ENCODE peak calls at places on chromosomes 13 and 19, in six cellular contexts. One of them, this sample, is unnamed.

GRCh38 chr19:8310342-8311055 is 2.3 kb upstream of the CD320 start:
- DNase-seq in CD8-positive, alpha-beta T cell: no peak
- DNase-seq in effector memory CD4-positive, alpha-beta T cell: no peak
- DNase-seq in ovary: peak; percentile 10
- DNase-seq in mammary epithelial cell: no peak
- DNase-seq in H1: peak; percentile 33
- DNase-seq in this sample: peak; percentile 22

GRCh38 chr19:18284710-18285430 is 3.4 kb upstream of the JUND start:
- DNase-seq in CD8-positive, alpha-beta T cell: no peak
- DNase-seq in effector memory CD4-positive, alpha-beta T cell: no peak
- DNase-seq in ovary: no peak
- DNase-seq in mammary epithelial cell: no peak
- DNase-seq in H1: no peak
- DNase-seq in this sample: no peak

GRCh38 chr13:31733066-31733465 is 6.3 kb upstream of the RXFP2 start:
- DNase-seq in CD8-positive, alpha-beta T cell: no peak
- DNase-seq in effector memory CD4-positive, alpha-beta T cell: no peak
- DNase-seq in ovary: no peak
- DNase-seq in mammary epithelial cell: no peak
- DNase-seq in H1: no peak
- DNase-seq in this sample: no peak

GRCh38 chr19:11452814-11453335 is 17.4 kb downstream of the PRKCSH start:
- DNase-seq in CD8-positive, alpha-beta T cell: no peak
- DNase-seq in effector memory CD4-positive, alpha-beta T cell: no peak
- DNase-seq in ovary: no peak
- DNase-seq in mammary epithelial cell: no peak
- DNase-seq in H1: no peak
- DNase-seq in this sample: no peak

GRCh38 chr13:110680852-110681251 is 25.1 kb downstream of the CARS2 start:
- DNase-seq in CD8-positive, alpha-beta T cell: no peak
- DNase-seq in effector memory CD4-positive, alpha-beta T cell: no peak
- DNase-seq in ovary: no peak
- DNase-seq in mammary epithelial cell: no peak
- DNase-seq in H1: peak; percentile 64
- DNase-seq in this sample: no peak

GRCh38 chr19:13918726-13919411 is 12.9 kb downstream of the CC2D1A start:
- DNase-seq in CD8-positive, alpha-beta T cell: no peak
- DNase-seq in effector memory CD4-positive, alpha-beta T cell: no peak
- DNase-seq in ovary: no peak
- DNase-seq in mammary epithelial cell: no peak
- DNase-seq in H1: peak; percentile 64
- DNase-seq in this sample: no peak

GRCh38 chr19:46009530-46010510 is 13.0 kb downstream of the PGLYRP1 start:
- DNase-seq in CD8-positive, alpha-beta T cell: peak; percentile 75
- DNase-seq in effector memory CD4-positive, alpha-beta T cell: peak; percentile 32
- DNase-seq in ovary: peak; percentile 61
- DNase-seq in mammary epithelial cell: peak; percentile 55
- DNase-seq in H1: peak; percentile 95
- DNase-seq in this sample: peak; percentile 78

GRCh38 chr13:74107598-74107997 is 26.6 kb downstream of the KLF12 start:
- DNase-seq in CD8-positive, alpha-beta T cell: no peak
- DNase-seq in effector memory CD4-positive, alpha-beta T cell: no peak
- DNase-seq in ovary: no peak
- DNase-seq in mammary epithelial cell: no peak
- DNase-seq in H1: no peak
- DNase-seq in this sample: no peak

GRCh38 chr13:95723428-95723827 is 46.5 kb downstream of the DNAJC3 start:
- DNase-seq in CD8-positive, alpha-beta T cell: no peak
- DNase-seq in effector memory CD4-positive, alpha-beta T cell: no peak
- DNase-seq in ovary: no peak
- DNase-seq in mammary epithelial cell: no peak
- DNase-seq in H1: no peak
- DNase-seq in this sample: no peak

GRCh38 chr19:30111456-30111855 is 169.4 kb downstream of the URI1 start:
- DNase-seq in CD8-positive, alpha-beta T cell: no peak
- DNase-seq in effector memory CD4-positive, alpha-beta T cell: no peak
- DNase-seq in ovary: no peak
- DNase-seq in mammary epithelial cell: no peak
- DNase-seq in H1: no peak
- DNase-seq in this sample: no peak

GRCh38 chr19:17616961-17617806 is 61.7 kb downstream of the COLGALT1 start:
- DNase-seq in CD8-positive, alpha-beta T cell: no peak
- DNase-seq in effector memory CD4-positive, alpha-beta T cell: no peak
- DNase-seq in ovary: no peak
- DNase-seq in mammary epithelial cell: peak; percentile 51
- DNase-seq in H1: peak; percentile 82
- DNase-seq in this sample: no peak

GRCh38 chr13:32281083-32281482 is 34.1 kb downstream of the ZAR1L start:
- DNase-seq in CD8-positive, alpha-beta T cell: no peak
- DNase-seq in effector memory CD4-positive, alpha-beta T cell: no peak
- DNase-seq in ovary: no peak
- DNase-seq in mammary epithelial cell: no peak
- DNase-seq in H1: no peak
- DNase-seq in this sample: no peak

GRCh38 chr19:13169769-13170168 is 19.6 kb downstream of the IER2 start:
- DNase-seq in CD8-positive, alpha-beta T cell: no peak
- DNase-seq in effector memory CD4-positive, alpha-beta T cell: no peak
- DNase-seq in ovary: no peak
- DNase-seq in mammary epithelial cell: peak; percentile 89
- DNase-seq in H1: no peak
- DNase-seq in this sample: peak; percentile 43

GRCh38 chr13:112859817-112860190 is 109.2 kb upstream of the MCF2L start:
- DNase-seq in CD8-positive, alpha-beta T cell: no peak
- DNase-seq in effector memory CD4-positive, alpha-beta T cell: no peak
- DNase-seq in ovary: no peak
- DNase-seq in mammary epithelial cell: no peak
- DNase-seq in H1: no peak
- DNase-seq in this sample: no peak

GRCh38 chr13:99310382-99311031 is 3.3 kb upstream of the GPR183 start:
- DNase-seq in CD8-positive, alpha-beta T cell: no peak
- DNase-seq in effector memory CD4-positive, alpha-beta T cell: no peak
- DNase-seq in ovary: no peak
- DNase-seq in mammary epithelial cell: no peak
- DNase-seq in H1: no peak
- DNase-seq in this sample: no peak

GRCh38 chr13:94121686-94122085 is 357.8 kb downstream of the DCT start:
- DNase-seq in CD8-positive, alpha-beta T cell: no peak
- DNase-seq in effector memory CD4-positive, alpha-beta T cell: no peak
- DNase-seq in ovary: no peak
- DNase-seq in mammary epithelial cell: peak; percentile 17
- DNase-seq in H1: no peak
- DNase-seq in this sample: no peak

GRCh38 chr19:58001895-58002369 is 688 bp downstream of the ZNF606 start:
- DNase-seq in CD8-positive, alpha-beta T cell: peak; percentile 30
- DNase-seq in effector memory CD4-positive, alpha-beta T cell: no peak
- DNase-seq in ovary: no peak
- DNase-seq in mammary epithelial cell: no peak
- DNase-seq in H1: no peak
- DNase-seq in this sample: no peak

GRCh38 chr13:107642841-107643240 is 572.5 kb downstream of the LIG4 start:
- DNase-seq in CD8-positive, alpha-beta T cell: no peak
- DNase-seq in effector memory CD4-positive, alpha-beta T cell: no peak
- DNase-seq in ovary: no peak
- DNase-seq in mammary epithelial cell: no peak
- DNase-seq in H1: no peak
- DNase-seq in this sample: no peak

GRCh38 chr19:12365094-12365371 is 450 bp downstream of the ZNF442 start:
- DNase-seq in CD8-positive, alpha-beta T cell: peak; percentile 9
- DNase-seq in effector memory CD4-positive, alpha-beta T cell: no peak
- DNase-seq in ovary: no peak
- DNase-seq in mammary epithelial cell: peak; percentile 30
- DNase-seq in H1: no peak
- DNase-seq in this sample: no peak

GRCh38 chr13:45674908-45675307 is 27.2 kb upstream of the CBY2 start:
- DNase-seq in CD8-positive, alpha-beta T cell: no peak
- DNase-seq in effector memory CD4-positive, alpha-beta T cell: no peak
- DNase-seq in ovary: no peak
- DNase-seq in mammary epithelial cell: peak; percentile 75
- DNase-seq in H1: no peak
- DNase-seq in this sample: no peak

GRCh38 chr19:39408392-39409206 is 2.0 kb downstream of the ZFP36 start:
- DNase-seq in CD8-positive, alpha-beta T cell: peak; percentile 51
- DNase-seq in effector memory CD4-positive, alpha-beta T cell: no peak
- DNase-seq in ovary: peak; percentile 72
- DNase-seq in mammary epithelial cell: peak; percentile 61
- DNase-seq in H1: peak; percentile 49
- DNase-seq in this sample: no peak

GRCh38 chr13:79637086-79637763 is 156.3 kb downstream of the NDFIP2 start:
- DNase-seq in CD8-positive, alpha-beta T cell: no peak
- DNase-seq in effector memory CD4-positive, alpha-beta T cell: no peak
- DNase-seq in ovary: peak; percentile 35
- DNase-seq in mammary epithelial cell: no peak
- DNase-seq in H1: no peak
- DNase-seq in this sample: peak; percentile 82

GRCh38 chr13:63901630-63902029 is 2486.0 kb upstream of the PCDH20 start:
- DNase-seq in CD8-positive, alpha-beta T cell: no peak
- DNase-seq in effector memory CD4-positive, alpha-beta T cell: no peak
- DNase-seq in ovary: no peak
- DNase-seq in mammary epithelial cell: no peak
- DNase-seq in H1: no peak
- DNase-seq in this sample: no peak

GRCh38 chr19:36331353-36332228 is 47.4 kb downstream of the ZFP14 start:
- DNase-seq in CD8-positive, alpha-beta T cell: peak; percentile 31
- DNase-seq in effector memory CD4-positive, alpha-beta T cell: peak; percentile 21
- DNase-seq in ovary: peak; percentile 89
- DNase-seq in mammary epithelial cell: peak; percentile 91
- DNase-seq in H1: peak; percentile 94
- DNase-seq in this sample: peak; percentile 85

GRCh38 chr13:104769520-104769919 is 1703.3 kb upstream of the SLC10A2 start:
- DNase-seq in CD8-positive, alpha-beta T cell: no peak
- DNase-seq in effector memory CD4-positive, alpha-beta T cell: no peak
- DNase-seq in ovary: no peak
- DNase-seq in mammary epithelial cell: no peak
- DNase-seq in H1: no peak
- DNase-seq in this sample: no peak

DNA sequence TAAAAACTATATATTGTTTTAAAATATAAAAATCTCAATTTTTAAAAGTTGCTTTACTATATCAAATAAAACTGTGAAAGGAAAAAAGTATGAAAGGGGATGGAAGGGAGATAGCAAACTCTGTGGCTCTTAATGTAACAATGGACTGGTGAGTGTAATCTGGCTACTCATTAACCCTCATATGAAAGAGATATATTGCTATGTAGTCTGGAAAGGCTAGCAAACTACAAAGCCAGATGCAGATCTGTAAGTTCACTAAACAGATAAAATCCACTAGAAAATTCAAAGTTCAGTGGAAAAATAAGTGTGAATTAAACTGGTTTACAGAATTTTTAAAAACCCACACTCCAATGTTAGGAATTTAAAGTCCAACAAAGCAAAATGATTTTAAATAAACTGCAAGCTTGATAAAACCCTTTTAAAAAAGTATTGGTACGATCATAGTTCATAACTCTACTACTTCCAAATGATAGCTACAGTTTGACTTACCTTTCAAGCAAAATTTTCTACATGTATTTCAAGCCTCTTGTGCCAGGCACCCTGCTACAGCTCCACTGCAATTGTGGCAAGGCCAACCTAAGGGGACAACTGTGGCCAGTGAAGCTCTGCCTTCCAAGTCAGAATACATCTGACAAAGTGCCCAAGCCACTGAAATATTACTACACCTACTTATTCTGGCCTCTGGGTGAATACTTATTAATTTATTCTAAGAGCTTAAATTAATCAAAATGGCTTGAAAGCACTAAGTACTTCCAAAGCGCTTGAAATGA is 647 bp upstream of the ELF1 start:
- DNase-seq in CD8-positive, alpha-beta T cell: no peak
- DNase-seq in effector memory CD4-positive, alpha-beta T cell: no peak
- DNase-seq in ovary: no peak
- DNase-seq in mammary epithelial cell: no peak
- DNase-seq in H1: no peak
- DNase-seq in this sample: no peak
- H3K4me3 ChIP-seq in CD8-positive, alpha-beta T cell: no peak overlapping the region
- H3K4me3 ChIP-seq in effector memory CD4-positive, alpha-beta T cell: no peak overlapping the region
- H3K4me3 ChIP-seq in ovary: no peak overlapping the region
- H3K4me3 ChIP-seq in mammary epithelial cell: no peak overlapping the region
- H3K4me3 ChIP-seq in H1: no peak overlapping the region
- H3K4me3 ChIP-seq in this sample: no peak overlapping the region

GRCh38 chr19:15591796-15592195 is 23.2 kb upstream of the CYP4F8 start:
- DNase-seq in CD8-positive, alpha-beta T cell: no peak
- DNase-seq in effector memory CD4-positive, alpha-beta T cell: no peak
- DNase-seq in ovary: no peak
- DNase-seq in mammary epithelial cell: no peak
- DNase-seq in H1: no peak
- DNase-seq in this sample: no peak
- H3K4me1 ChIP-seq in CD8-positive, alpha-beta T cell: no peaks in the 10 kb centered on the region
- H3K4me1 ChIP-seq in effector memory CD4-positive, alpha-beta T cell: no peaks in the 10 kb centered on the region
- H3K4me1 ChIP-seq in ovary: no peaks in the 10 kb centered on the region
- H3K4me1 ChIP-seq in mammary epithelial cell: peaks cover 8% of the 10 kb centered on the region
- H3K4me1 ChIP-seq in H1: no peaks in the 10 kb centered on the region
- H3K4me1 ChIP-seq in this sample: no peaks in the 10 kb centered on the region

GRCh38 chr19:2149980-2150793 is 1.2 kb downstream of the AP3D1 start:
- DNase-seq in CD8-positive, alpha-beta T cell: no peak
- DNase-seq in effector memory CD4-positive, alpha-beta T cell: no peak
- DNase-seq in ovary: no peak
- DNase-seq in mammary epithelial cell: peak; percentile 41
- DNase-seq in H1: no peak
- DNase-seq in this sample: no peak

GRCh38 chr19:2150794-2151338 is 500 bp downstream of the AP3D1 start:
- DNase-seq in CD8-positive, alpha-beta T cell: peak; percentile 20
- DNase-seq in effector memory CD4-positive, alpha-beta T cell: no peak
- DNase-seq in ovary: peak; percentile 38
- DNase-seq in mammary epithelial cell: peak; percentile 14
- DNase-seq in H1: peak; percentile 69
- DNase-seq in this sample: peak; percentile 73

GRCh38 chr19:2151339-2152229 is at the start of gene AP3D1:
- DNase-seq in CD8-positive, alpha-beta T cell: peak; percentile 100
- DNase-seq in effector memory CD4-positive, alpha-beta T cell: peak; percentile 100
- DNase-seq in ovary: peak; percentile 100
- DNase-seq in mammary epithelial cell: peak; percentile 100
- DNase-seq in H1: peak; percentile 99
- DNase-seq in this sample: peak; percentile 100

GRCh38 chr19:2157452-2157851 is 6.1 kb upstream of the AP3D1 start:
- DNase-seq in CD8-positive, alpha-beta T cell: no peak
- DNase-seq in effector memory CD4-positive, alpha-beta T cell: no peak
- DNase-seq in ovary: no peak
- DNase-seq in mammary epithelial cell: no peak
- DNase-seq in H1: no peak
- DNase-seq in this sample: no peak

DNA sequence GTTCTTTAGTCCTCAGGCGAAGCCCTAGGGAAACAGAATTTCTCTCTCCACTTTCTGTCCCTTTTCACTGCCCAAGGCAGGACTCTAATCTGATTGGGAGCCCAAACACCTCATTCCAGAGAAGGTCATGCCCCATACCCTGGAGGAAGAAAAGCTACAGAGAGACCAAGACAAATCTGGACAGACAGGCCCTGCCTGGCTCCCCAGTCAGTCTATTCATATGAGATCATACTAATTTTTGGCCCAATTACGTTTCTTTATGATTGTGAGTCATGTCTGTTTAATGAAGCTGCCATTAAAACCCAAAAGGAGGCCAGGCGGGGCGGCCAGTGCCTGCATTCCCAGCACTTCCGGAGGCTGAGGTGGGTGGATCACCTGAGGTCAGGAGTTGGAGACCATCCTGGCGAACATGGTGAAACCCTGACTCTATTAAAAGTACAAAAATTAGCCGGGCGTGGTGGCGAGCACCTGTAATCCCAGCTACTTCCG is 3.3 kb upstream of the AP3D1 start:
- DNase-seq in CD8-positive, alpha-beta T cell: no peak
- DNase-seq in effector memory CD4-positive, alpha-beta T cell: no peak
- DNase-seq in ovary: no peak
- DNase-seq in mammary epithelial cell: peak; percentile 72
- DNase-seq in H1: no peak
- DNase-seq in this sample: no peak
- H3K4me3 ChIP-seq in CD8-positive, alpha-beta T cell: no peak overlapping the region
- H3K4me3 ChIP-seq in effector memory CD4-positive, alpha-beta T cell: no peak overlapping the region
- H3K4me3 ChIP-seq in ovary: no peak overlapping the region
- H3K4me3 ChIP-seq in mammary epithelial cell: no peak overlapping the region
- H3K4me3 ChIP-seq in H1: no peak overlapping the region
- H3K4me3 ChIP-seq in this sample: no peak overlapping the region

GRCh38 chr19:2235396-2236284 is 489 bp downstream of the PLEKHJ1 start:
- DNase-seq in CD8-positive, alpha-beta T cell: no peak
- DNase-seq in effector memory CD4-positive, alpha-beta T cell: no peak
- DNase-seq in ovary: no peak
- DNase-seq in mammary epithelial cell: no peak
- DNase-seq in H1: peak; percentile 62
- DNase-seq in this sample: peak; percentile 46
- H3K4me1 ChIP-seq in CD8-positive, alpha-beta T cell: peaks cover 49% of the 10 kb centered on the region
- H3K4me1 ChIP-seq in effector memory CD4-positive, alpha-beta T cell: peaks cover 43% of the 10 kb centered on the region
- H3K4me1 ChIP-seq in ovary: peaks cover 19% of the 10 kb centered on the region
- H3K4me1 ChIP-seq in mammary epithelial cell: peaks cover 29% of the 10 kb centered on the region
- H3K4me1 ChIP-seq in H1: peaks cover 15% of the 10 kb centered on the region
- H3K4me1 ChIP-seq in this sample: peaks cover 14% of the 10 kb centered on the region

This sample was measured in right cardiac atrium.